ENCODE peak calls at places on chromosome 11, in six cellular contexts. B is AG09319; C is DMS153; T is activated B cell treated with CpG ODN at 0.5 μM for 24 hours; Y is NCI-H748 treated with DMSO at 0.1 percent for 48 hours; L is activated CD4-positive, CD25-positive, alpha-beta regulatory T cell treated with anti-CD3 and anti-CD28 coated beads, Interleukin-2, amount 50 U/mL, for 72 hours. D is an unnamed sample.

GRCh38 chr11:24155792-24156191 is 341.1 kb upstream of the LUZP2 start:
- DNase-seq in L (no peak), B (no peak), Y (no peak), T (no peak), C (no peak), D (no peak)

GRCh38 chr11:118610773-118611432 is 3.5 kb downstream of the PHLDB1 start:
- DNase-seq in T (peak; percentile 83), L (peak; percentile 90), B (no peak), C (no peak), Y (no peak), D (peak; percentile 37)

GRCh38 chr11:12430912-12431311 is 53.5 kb downstream of the PARVA start:
- DNase-seq in Y (no peak), B (peak; percentile 79), L (no peak), C (no peak), T (no peak), D (no peak)

GRCh38 chr11:440065-441042 is 1.5 kb downstream of the ANO9 start:
- DNase-seq in Y (no peak), C (no peak), B (no peak), L (no peak), T (no peak), D (no peak)

GRCh38 chr11:31887180-31887579 is 76.1 kb upstream of the PAX6 start:
- DNase-seq in Y (no peak), T (no peak), L (no peak), B (no peak), C (no peak), D (no peak)

GRCh38 chr11:16804104-16804947 is 65.9 kb downstream of the C11orf58 start:
- DNase-seq in Y (no peak), T (no peak), C (no peak), B (no peak), L (no peak), D (no peak)

GRCh38 chr11:124746621-124747243 is 5.3 kb downstream of the VSIG2 start:
- DNase-seq in B (peak; percentile 11), Y (peak; percentile 49), C (peak; percentile 47), T (peak; percentile 73), L (peak; percentile 68), D (peak; percentile 28)

GRCh38 chr11:114815761-114816160 is 137.4 kb downstream of the NXPE2 start:
- DNase-seq in Y (no peak), L (no peak), T (no peak), C (no peak), B (no peak), D (no peak)

GRCh38 chr11:62539238-62539925 is 7.2 kb downstream of the AHNAK start:
- DNase-seq in C (peak; percentile 24), B (peak; percentile 72), L (no peak), T (no peak), Y (no peak), D (no peak)

GRCh38 chr11:86486261-86487030 is 111.8 kb downstream of the CCDC81 start:
- DNase-seq in C (peak; percentile 45), Y (no peak), B (no peak), L (no peak), T (no peak), D (no peak)

GRCh38 chr11:57467508-57468157 is 7.3 kb downstream of the RTN4RL2 start:
- DNase-seq in L (no peak), T (no peak), C (no peak), Y (no peak), B (no peak), D (no peak)

D was measured in NCI-H1048.